ENCODE peak calls at places on chromosomes 12 and 14, in nine cellular contexts. T is fibroblast of the aortic adventitia; Y is transverse colon; P is hepatocyte; Z is breast epithelium; H is stimulated activated CD4-positive, alpha-beta T cell treated with anti-CD3 and anti-CD28 coated beads, Interleukin-15, amount 100 ng/mL, for 24 hours; A is body of pancreas; V is activated T-cell treated with anti-CD3 and anti-CD28 coated beads for 4 hours; B is CD8-positive, alpha-beta memory T cell. M is an unnamed sample.
A peak's percentile ranks its signal among the peaks of the same experiment; 100 is the strongest.

GRCh38 chr14:72901361-72901760 is 7.5 kb upstream of the DPF3 start:
- DNase-seq in T (no peak), Y (no peak), P (no peak), Z (no peak), H (no peak), A (no peak), V (no peak), B (no peak), M (no peak)

GRCh38 chr12:123488539-123489230 is 30.7 kb downstream of the SNRNP35 start:
- DNase-seq in T (no peak), Y (no peak), P (no peak), Z (no peak), H (no peak), A (no peak), V (no peak), B (no peak), M (no peak)

GRCh38 chr14:94769413-94770250 is at the start of gene GSC:
- DNase-seq in T (peak; percentile 22), Y (peak; percentile 17), P (peak; percentile 54), Z (peak; percentile 44), H (peak; percentile 51), A (peak; percentile 69), V (no peak), B (no peak), M (peak; percentile 37)

GRCh38 chr12:92332552-92332951 is 186.9 kb upstream of the BTG1 start:
- DNase-seq in T (no peak), Y (no peak), P (no peak), Z (no peak), H (no peak), A (no peak), V (no peak), B (no peak), M (no peak)

GRCh38 chr12:22530-23201 is 43.9 kb upstream of the IQSEC3 start:
- DNase-seq in T (no peak), Y (no peak), P (no peak), Z (no peak), H (no peak), A (no peak), V (no peak), B (no peak), M (no peak)

GRCh38 chr12:91343010-91343409 is 160.4 kb upstream of the DCN start:
- DNase-seq in T (no peak), Y (no peak), P (no peak), Z (no peak), H (no peak), A (no peak), V (no peak), B (no peak), M (no peak)

GRCh38 chr12:131872154-131873046 is 22.0 kb upstream of the ULK1 start:
- DNase-seq in T (peak; percentile 45), Y (no peak), P (peak; percentile 62), Z (peak; percentile 76), H (no peak), A (no peak), V (no peak), B (no peak), M (peak; percentile 79)

GRCh38 chr12:79298511-79298910 is 392.3 kb downstream of the PAWR start:
- DNase-seq in T (no peak), Y (no peak), P (no peak), Z (no peak), H (no peak), A (no peak), V (no peak), B (no peak), M (no peak)

GRCh38 chr14:59336078-59336477 is 129.1 kb downstream of the GPR135 start:
- DNase-seq in T (peak; percentile 86), Y (no peak), P (no peak), Z (no peak), H (no peak), A (no peak), V (no peak), B (no peak), M (no peak)

GRCh38 chr14:102278631-102278935 is 26.4 kb downstream of the MOK start:
- DNase-seq in T (no peak), Y (no peak), P (no peak), Z (no peak), H (no peak), A (no peak), V (no peak), B (no peak), M (no peak)

GRCh38 chr12:84937383-84937782 is 24.8 kb upstream of the SLC6A15 start:
- DNase-seq in T (no peak), Y (no peak), P (no peak), Z (no peak), H (no peak), A (no peak), V (no peak), B (no peak), M (no peak)

GRCh38 chr12:109879332-109880048 is 851 bp downstream of the GLTP start:
- DNase-seq in T (peak; percentile 26), Y (no peak), P (no peak), Z (no peak), H (no peak), A (peak; percentile 22), V (no peak), B (no peak), M (no peak)

GRCh38 chr12:48084066-48084465 is 21.8 kb downstream of the SENP1 start:
- DNase-seq in T (peak; percentile 58), Y (no peak), P (peak; percentile 18), Z (no peak), H (no peak), A (no peak), V (no peak), B (no peak), M (peak; percentile 17)

GRCh38 chr12:123934016-123934620 is 38.5 kb downstream of the CCDC92 start:
- DNase-seq in T (no peak), Y (no peak), P (no peak), Z (no peak), H (no peak), A (no peak), V (no peak), B (no peak), M (no peak)

GRCh38 chr12:82426081-82426480 is 67.8 kb downstream of the METTL25 start:
- DNase-seq in T (no peak), Y (no peak), P (no peak), Z (no peak), H (no peak), A (no peak), V (no peak), B (no peak), M (no peak)

GRCh38 chr12:115132145-115132544 is 448.2 kb upstream of the TBX3 start:
- DNase-seq in T (peak; percentile 68), Y (no peak), P (no peak), Z (peak; percentile 80), H (no peak), A (no peak), V (no peak), B (no peak), M (no peak)

GRCh38 chr12:38175538-38175937 is 141.0 kb upstream of the ALG10B start:
- DNase-seq in T (no peak), Y (no peak), P (no peak), Z (no peak), H (no peak), A (no peak), V (no peak), B (no peak), M (no peak)

GRCh38 chr12:120583478-120584030 is 2.4 kb upstream of the POP5 start:
- DNase-seq in T (peak; percentile 74), Y (peak; percentile 86), P (peak; percentile 80), Z (peak; percentile 26), H (peak; percentile 88), A (peak; percentile 64), V (peak; percentile 84), B (peak; percentile 76), M (peak; percentile 67)

GRCh38 chr12:55738113-55739024 is 4.6 kb upstream of the GDF11 start:
- DNase-seq in T (peak; percentile 90), Y (peak; percentile 84), P (peak; percentile 90), Z (peak; percentile 68), H (peak; percentile 89), A (peak; percentile 85), V (peak; percentile 87), B (peak; percentile 81), M (peak; percentile 89)

GRCh38 chr12:43692064-43692463 is 66.5 kb downstream of the PUS7L start:
- DNase-seq in T (peak; percentile 20), Y (no peak), P (no peak), Z (no peak), H (no peak), A (no peak), V (no peak), B (no peak), M (peak; percentile 57)

GRCh38 chr14:82504894-82505293 is 971.2 kb upstream of the SEL1L start:
- DNase-seq in T (no peak), Y (no peak), P (no peak), Z (no peak), H (no peak), A (no peak), V (no peak), B (no peak), M (no peak)

GRCh38 chr12:3132636-3133409 is 55.6 kb downstream of the TSPAN9 start:
- DNase-seq in T (peak; percentile 47), Y (no peak), P (peak; percentile 59), Z (no peak), H (no peak), A (peak; percentile 39), V (no peak), B (no peak), M (peak; percentile 42)

GRCh38 chr12:3047961-3048360 is 29.2 kb upstream of the TSPAN9 start:
- DNase-seq in T (no peak), Y (no peak), P (no peak), Z (no peak), H (no peak), A (no peak), V (no peak), B (no peak), M (no peak)

M was measured in astrocyte of the spinal cord.